ENCODE peak calls at places on chromosomes 6 and 20, in five cellular contexts. One of them, this sample, is unnamed.

GRCh38 chr6:132566404-132566803 is 3.7 kb upstream of the TAAR6 start:
- DNase-seq in psoas muscle: no peak
- DNase-seq in kidney: no peak
- DNase-seq in CD8-positive, alpha-beta T cell: no peak
- DNase-seq in AG10803: no peak
- DNase-seq in this sample: no peak

GRCh38 chr20:31604567-31605030 is 490 bp upstream of the ID1 start:
- DNase-seq in CD8-positive, alpha-beta T cell: no peak
- DNase-seq in kidney: no peak
- DNase-seq in psoas muscle: no peak
- DNase-seq in AG10803: no peak
- DNase-seq in this sample: no peak

GRCh38 chr20:57851786-57852185 is 142.0 kb upstream of the PMEPA1 start:
- DNase-seq in AG10803: no peak
- DNase-seq in CD8-positive, alpha-beta T cell: no peak
- DNase-seq in kidney: no peak
- DNase-seq in psoas muscle: no peak
- DNase-seq in this sample: no peak

GRCh38 chr20:63968136-63968927 is 1.4 kb downstream of the ZNF512B start:
- DNase-seq in kidney: no peak
- DNase-seq in CD8-positive, alpha-beta T cell: no peak
- DNase-seq in psoas muscle: no peak
- DNase-seq in AG10803: no peak
- DNase-seq in this sample: no peak

GRCh38 chr6:32195902-32196681 is 3.6 kb upstream of the GPSM3 start:
- DNase-seq in AG10803: peak
- DNase-seq in CD8-positive, alpha-beta T cell: peak
- DNase-seq in kidney: peak
- DNase-seq in psoas muscle: peak
- DNase-seq in this sample: no peak

GRCh38 chr6:136955123-136955522 is 33.0 kb downstream of the SLC35D3 start:
- DNase-seq in CD8-positive, alpha-beta T cell: no peak
- DNase-seq in kidney: no peak
- DNase-seq in psoas muscle: no peak
- DNase-seq in AG10803: no peak
- DNase-seq in this sample: no peak

GRCh38 chr6:28090902-28091586 is 10.7 kb downstream of the ZNF165 start:
- DNase-seq in kidney: no peak
- DNase-seq in CD8-positive, alpha-beta T cell: no peak
- DNase-seq in AG10803: no peak
- DNase-seq in psoas muscle: no peak
- DNase-seq in this sample: no peak

GRCh38 chr6:88220493-88220892 is 54.3 kb upstream of the CNR1 start:
- DNase-seq in CD8-positive, alpha-beta T cell: no peak
- DNase-seq in psoas muscle: no peak
- DNase-seq in kidney: no peak
- DNase-seq in AG10803: no peak
- DNase-seq in this sample: no peak

GRCh38 chr6:52512199-52512598 is 64.7 kb downstream of the TRAM2 start:
- DNase-seq in kidney: peak
- DNase-seq in CD8-positive, alpha-beta T cell: no peak
- DNase-seq in psoas muscle: peak
- DNase-seq in AG10803: peak
- DNase-seq in this sample: no peak

GRCh38 chr20:29086938-29087337 is 2170.5 kb upstream of the DEFB115 start:
- DNase-seq in AG10803: no peak
- DNase-seq in kidney: peak
- DNase-seq in psoas muscle: no peak
- DNase-seq in CD8-positive, alpha-beta T cell: no peak
- DNase-seq in this sample: no peak

GRCh38 chr6:50452001-50452400 is 261.3 kb upstream of the TFAP2D start:
- DNase-seq in psoas muscle: no peak
- DNase-seq in kidney: no peak
- DNase-seq in AG10803: no peak
- DNase-seq in CD8-positive, alpha-beta T cell: no peak
- DNase-seq in this sample: no peak

GRCh38 chr6:17624396-17624795 is 24.3 kb downstream of the FAM8A1 start:
- DNase-seq in kidney: no peak
- DNase-seq in AG10803: no peak
- DNase-seq in CD8-positive, alpha-beta T cell: no peak
- DNase-seq in psoas muscle: no peak
- DNase-seq in this sample: no peak

GRCh38 chr6:35833534-35833933 is 28.4 kb downstream of the LHFPL5 start:
- DNase-seq in kidney: no peak
- DNase-seq in CD8-positive, alpha-beta T cell: no peak
- DNase-seq in AG10803: peak
- DNase-seq in psoas muscle: no peak
- DNase-seq in this sample: no peak

GRCh38 chr6:47669684-47670515 is 28.5 kb upstream of the ADGRF4 start:
- DNase-seq in AG10803: peak
- DNase-seq in CD8-positive, alpha-beta T cell: no peak
- DNase-seq in kidney: no peak
- DNase-seq in psoas muscle: no peak
- DNase-seq in this sample: no peak

GRCh38 chr6:144158133-144158532 is 7.8 kb downstream of the STX11 start:
- DNase-seq in AG10803: peak
- DNase-seq in psoas muscle: no peak
- DNase-seq in kidney: no peak
- DNase-seq in CD8-positive, alpha-beta T cell: no peak
- DNase-seq in this sample: no peak

GRCh38 chr20:47502271-47502730 is 614 bp downstream of the NCOA3 start:
- DNase-seq in AG10803: peak
- DNase-seq in CD8-positive, alpha-beta T cell: peak
- DNase-seq in kidney: peak
- DNase-seq in psoas muscle: no peak
- DNase-seq in this sample: no peak

GRCh38 chr20:63427206-63427605 is 45.2 kb downstream of the KCNQ2 start:
- DNase-seq in kidney: no peak
- DNase-seq in psoas muscle: no peak
- DNase-seq in CD8-positive, alpha-beta T cell: no peak
- DNase-seq in AG10803: no peak
- DNase-seq in this sample: no peak

GRCh38 chr20:603116-603640 is 6.9 kb downstream of the TCF15 start:
- DNase-seq in CD8-positive, alpha-beta T cell: no peak
- DNase-seq in psoas muscle: no peak
- DNase-seq in kidney: no peak
- DNase-seq in AG10803: no peak
- DNase-seq in this sample: no peak

GRCh38 chr6:105675715-105676397 is 273.0 kb upstream of the PREP start:
- DNase-seq in AG10803: peak
- DNase-seq in psoas muscle: no peak
- DNase-seq in kidney: no peak
- DNase-seq in CD8-positive, alpha-beta T cell: no peak
- DNase-seq in this sample: no peak

GRCh38 chr6:44685213-44685612 is 297.7 kb downstream of the CDC5L start:
- DNase-seq in AG10803: no peak
- DNase-seq in psoas muscle: no peak
- DNase-seq in kidney: no peak
- DNase-seq in CD8-positive, alpha-beta T cell: no peak
- DNase-seq in this sample: no peak

GRCh38 chr6:36128073-36128472 is 2.2 kb upstream of the MAPK13 start:
- DNase-seq in kidney: no peak
- DNase-seq in psoas muscle: no peak
- DNase-seq in CD8-positive, alpha-beta T cell: no peak
- DNase-seq in AG10803: no peak
- DNase-seq in this sample: no peak

GRCh38 chr6:62284725-62285124 is 1.3 kb downstream of the KHDRBS2 start:
- DNase-seq in kidney: no peak
- DNase-seq in psoas muscle: no peak
- DNase-seq in AG10803: no peak
- DNase-seq in CD8-positive, alpha-beta T cell: no peak
- DNase-seq in this sample: no peak

GRCh38 chr20:59537991-59538390 is 66.3 kb upstream of the PHACTR3 start:
- DNase-seq in CD8-positive, alpha-beta T cell: no peak
- DNase-seq in psoas muscle: no peak
- DNase-seq in AG10803: no peak
- DNase-seq in kidney: no peak
- DNase-seq in this sample: no peak

GRCh38 chr6:156701961-156702360 is 75.2 kb upstream of the ARID1B start:
- DNase-seq in CD8-positive, alpha-beta T cell: no peak
- DNase-seq in AG10803: no peak
- DNase-seq in kidney: no peak
- DNase-seq in psoas muscle: no peak
- DNase-seq in this sample: no peak

GRCh38 chr20:33063271-33063670 is 9.6 kb downstream of the BPIFB3 start:
- DNase-seq in CD8-positive, alpha-beta T cell: no peak
- DNase-seq in psoas muscle: no peak
- DNase-seq in kidney: no peak
- DNase-seq in AG10803: no peak
- DNase-seq in this sample: no peak

GRCh38 chr20:21511850-21512633 is 1.8 kb downstream of the NKX2-2 start:
- DNase-seq in kidney: no peak
- DNase-seq in psoas muscle: peak
- DNase-seq in CD8-positive, alpha-beta T cell: no peak
- DNase-seq in AG10803: no peak
- DNase-seq in this sample: no peak

GRCh38 chr6:292506-293184 is 358 bp downstream of the DUSP22 start:
- DNase-seq in AG10803: peak
- DNase-seq in kidney: peak
- DNase-seq in psoas muscle: peak
- DNase-seq in CD8-positive, alpha-beta T cell: peak
- DNase-seq in this sample: no peak

GRCh38 chr6:150229775-150230561 is 87.1 kb downstream of the PPP1R14C start:
- DNase-seq in AG10803: peak
- DNase-seq in psoas muscle: no peak
- DNase-seq in kidney: no peak
- DNase-seq in CD8-positive, alpha-beta T cell: no peak
- DNase-seq in this sample: no peak

GRCh38 chr6:36682328-36683144 is 4.0 kb downstream of the CDKN1A start:
- DNase-seq in CD8-positive, alpha-beta T cell: no peak
- DNase-seq in psoas muscle: peak
- DNase-seq in kidney: peak
- DNase-seq in AG10803: peak
- DNase-seq in this sample: no peak

GRCh38 chr20:64257107-64257757 is 1.7 kb downstream of the PCMTD2 start:
- DNase-seq in psoas muscle: no peak
- DNase-seq in CD8-positive, alpha-beta T cell: no peak
- DNase-seq in AG10803: no peak
- DNase-seq in kidney: no peak
- DNase-seq in this sample: no peak

GRCh38 chr6:77740380-77740779 is 87.5 kb downstream of the MEI4 start:
- DNase-seq in CD8-positive, alpha-beta T cell: no peak
- DNase-seq in psoas muscle: no peak
- DNase-seq in kidney: no peak
- DNase-seq in AG10803: peak
- DNase-seq in this sample: no peak

GRCh38 chr6:52577778-52578473 is 1.1 kb upstream of the TRAM2 start:
- DNase-seq in kidney: no peak
- DNase-seq in psoas muscle: no peak
- DNase-seq in AG10803: no peak
- DNase-seq in CD8-positive, alpha-beta T cell: no peak
- DNase-seq in this sample: no peak

GRCh38 chr20:55174172-55174571 is 698.8 kb downstream of the DOK5 start:
- DNase-seq in kidney: no peak
- DNase-seq in AG10803: no peak
- DNase-seq in psoas muscle: no peak
- DNase-seq in CD8-positive, alpha-beta T cell: no peak
- DNase-seq in this sample: no peak

GRCh38 chr20:60627751-60628565 is 624.1 kb upstream of the CDH4 start:
- DNase-seq in CD8-positive, alpha-beta T cell: no peak
- DNase-seq in psoas muscle: no peak
- DNase-seq in AG10803: no peak
- DNase-seq in kidney: no peak
- DNase-seq in this sample: no peak

GRCh38 chr20:7695622-7696021 is 244.6 kb downstream of the HAO1 start:
- DNase-seq in AG10803: peak
- DNase-seq in kidney: no peak
- DNase-seq in psoas muscle: no peak
- DNase-seq in CD8-positive, alpha-beta T cell: no peak
- DNase-seq in this sample: no peak

GRCh38 chr20:17570347-17571152 is 675 bp downstream of the DSTN start:
- DNase-seq in CD8-positive, alpha-beta T cell: no peak
- DNase-seq in psoas muscle: peak
- DNase-seq in kidney: no peak
- DNase-seq in AG10803: peak
- DNase-seq in this sample: no peak
- TF ChIP-seq CTCF in CD8-positive, alpha-beta T cell: no peak
- TF ChIP-seq CTCF in psoas muscle: no peak
- TF ChIP-seq CTCF in kidney: no peak
- TF ChIP-seq CTCF in AG10803: peak
- TF ChIP-seq CTCF in this sample: peak

GRCh38 chr20:44885392-44886275 is at the start of gene YWHAB:
- DNase-seq in kidney: peak
- DNase-seq in CD8-positive, alpha-beta T cell: peak
- DNase-seq in psoas muscle: peak
- DNase-seq in AG10803: peak
- DNase-seq in this sample: peak
- TF ChIP-seq CTCF in kidney: no peak
- TF ChIP-seq CTCF in CD8-positive, alpha-beta T cell: no peak
- TF ChIP-seq CTCF in psoas muscle: no peak
- TF ChIP-seq CTCF in AG10803: no peak
- TF ChIP-seq CTCF in this sample: no peak

GRCh38 chr6:6580225-6580870 is 8.2 kb upstream of the LY86 start:
- DNase-seq in psoas muscle: no peak
- DNase-seq in CD8-positive, alpha-beta T cell: no peak
- DNase-seq in AG10803: no peak
- DNase-seq in kidney: no peak
- DNase-seq in this sample: no peak

GRCh38 chr6:6581014-6581413 is 7.5 kb upstream of the LY86 start:
- DNase-seq in CD8-positive, alpha-beta T cell: no peak
- DNase-seq in AG10803: no peak
- DNase-seq in kidney: no peak
- DNase-seq in psoas muscle: no peak
- DNase-seq in this sample: no peak

GRCh38 chr6:6575143-6575542 is 13.4 kb upstream of the LY86 start:
- DNase-seq in AG10803: no peak
- DNase-seq in psoas muscle: no peak
- DNase-seq in kidney: no peak
- DNase-seq in CD8-positive, alpha-beta T cell: no peak
- DNase-seq in this sample: no peak

GRCh38 chr6:6582111-6582510 is 6.4 kb upstream of the LY86 start:
- DNase-seq in psoas muscle: no peak
- DNase-seq in CD8-positive, alpha-beta T cell: no peak
- DNase-seq in kidney: no peak
- DNase-seq in AG10803: no peak
- DNase-seq in this sample: no peak

DNA sequence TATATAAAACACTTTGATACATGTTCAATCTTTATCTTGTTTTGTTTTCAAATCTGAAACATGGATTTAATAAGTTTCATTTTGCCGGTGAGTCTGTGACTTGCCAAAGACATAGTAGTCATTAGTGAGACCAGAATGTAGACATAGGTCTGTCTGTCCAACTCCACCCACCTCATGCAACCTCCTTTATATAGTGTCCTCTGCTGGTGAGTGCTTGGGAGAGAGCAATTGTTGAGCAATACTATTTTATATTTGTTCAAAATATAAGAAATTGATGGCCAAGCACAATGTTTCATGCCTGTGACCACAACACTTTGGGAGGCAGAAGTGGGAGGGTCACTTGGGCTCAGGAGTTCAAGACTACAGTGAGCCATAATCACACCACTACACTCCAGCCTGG is 10.8 kb upstream of the LY86 start:
- DNase-seq in kidney: no peak
- DNase-seq in psoas muscle: no peak
- DNase-seq in CD8-positive, alpha-beta T cell: no peak
- DNase-seq in AG10803: no peak
- DNase-seq in this sample: no peak
- TF ChIP-seq CTCF in kidney: no peak
- TF ChIP-seq CTCF in psoas muscle: no peak
- TF ChIP-seq CTCF in CD8-positive, alpha-beta T cell: no peak
- TF ChIP-seq CTCF in AG10803: no peak
- TF ChIP-seq CTCF in this sample: no peak

GRCh38 chr6:97111243-97111642 is 171.8 kb downstream of the MMS22L start:
- DNase-seq in AG10803: no peak
- DNase-seq in psoas muscle: no peak
- DNase-seq in kidney: no peak
- DNase-seq in CD8-positive, alpha-beta T cell: no peak
- DNase-seq in this sample: no peak
- TF ChIP-seq CTCF in AG10803: no peak
- TF ChIP-seq CTCF in psoas muscle: no peak
- TF ChIP-seq CTCF in kidney: no peak
- TF ChIP-seq CTCF in CD8-positive, alpha-beta T cell: no peak
- TF ChIP-seq CTCF in this sample: no peak

This sample was measured in chondrocyte.